ENCODE peak calls at places on chromosomes 1 and 21, in ten cellular contexts. Y is stimulated activated CD8-positive, alpha-beta memory T cell treated with anti-CD3 and anti-CD28 coated beads, Interleukin-2, amount 100 ng/mL, for 1 hour; J is H54; I is M059J; S is COR-L47; B is C1 segment of cervical spinal cord; A is NAMALWA; G is brain microvascular endothelial cell; U is naive thymus-derived CD8-positive, alpha-beta T cell; E is memory B cell. N is an unnamed sample.

GRCh38 chr21:16243396-16243795 is 513.6 kb downstream of the USP25 start:
- DNase-seq in A (no peak), J (no peak), S (no peak), E (no peak), Y (no peak), U (no peak), G (no peak), B (no peak), I (no peak), N (no peak)

GRCh38 chr1:185816460-185816859 is 82.3 kb downstream of the HMCN1 start:
- DNase-seq in S (no peak), Y (no peak), U (no peak), I (peak), G (no peak), E (no peak), J (no peak), B (no peak), A (no peak), N (no peak)

GRCh38 chr1:62288224-62288623 is 31.0 kb downstream of the KANK4 start:
- DNase-seq in I (no peak), Y (no peak), U (no peak), A (no peak), J (no peak), E (no peak), S (no peak), G (no peak), B (no peak), N (no peak)

GRCh38 chr1:3016641-3017439 is 4.4 kb upstream of the ACTRT2 start:
- DNase-seq in U (no peak), I (no peak), A (no peak), E (no peak), Y (no peak), S (no peak), J (no peak), G (no peak), B (no peak), N (no peak)

GRCh38 chr1:206714331-206715058 is 29.8 kb downstream of the MAPKAPK2 start:
- DNase-seq in E (no peak), G (no peak), Y (no peak), A (no peak), S (no peak), U (no peak), I (peak), B (no peak), J (no peak), N (no peak)

GRCh38 chr1:236636017-236636416 is 31.7 kb upstream of the HEATR1 start:
- DNase-seq in S (no peak), J (no peak), E (no peak), A (no peak), Y (no peak), B (no peak), U (no peak), I (no peak), G (no peak), N (no peak)

GRCh38 chr1:63590161-63590560 is 3.0 kb upstream of the PGM1 start:
- DNase-seq in G (no peak), S (no peak), A (no peak), I (peak), E (no peak), U (no peak), J (no peak), B (no peak), Y (no peak), N (no peak)

GRCh38 chr21:42213082-42213774 is 5.7 kb upstream of the ABCG1 start:
- DNase-seq in I (no peak), Y (no peak), J (no peak), B (no peak), A (no peak), G (no peak), U (no peak), E (no peak), S (no peak), N (no peak)

GRCh38 chr21:34065015-34065414 is 8.4 kb upstream of the MRPS6 start:
- DNase-seq in J (no peak), U (no peak), S (no peak), B (no peak), I (no peak), A (no peak), G (no peak), Y (no peak), E (no peak), N (no peak)

GRCh38 chr1:30033276-30034104 is 689.9 kb downstream of the MATN1 start:
- DNase-seq in A (no peak), E (no peak), G (no peak), J (no peak), Y (no peak), U (no peak), I (peak), B (no peak), S (no peak), N (no peak)

GRCh38 chr21:42775891-42776290 is 103.4 kb downstream of the WDR4 start:
- DNase-seq in B (no peak), I (no peak), S (no peak), E (no peak), U (no peak), Y (no peak), J (no peak), G (no peak), A (no peak), N (no peak)

GRCh38 chr1:118898702-118899101 is 89.4 kb downstream of the TBX15 start:
- DNase-seq in U (no peak), E (no peak), S (no peak), G (no peak), Y (no peak), J (no peak), A (no peak), I (no peak), B (no peak), N (no peak)